ENCODE peak calls at places on chromosomes 13 and 19, in five cellular contexts. M is tibial nerve, I is right atrium auricular region, T is upper lobe of left lung, Y is heart left ventricle. R is an unnamed sample.

GRCh38 chr13:103130681-103131210 is 64.5 kb upstream of the SLC10A2 start:
- DNase-seq in T (no peak), Y (no peak), M (no peak), I (no peak), R (no peak)

GRCh38 chr13:99572921-99573320 is 71.6 kb downstream of the TM9SF2 start:
- DNase-seq in I (no peak), Y (no peak), M (no peak), T (no peak), R (no peak)

GRCh38 chr13:88896466-88896865 is 1225.3 kb downstream of the SLITRK5 start:
- DNase-seq in Y (no peak), T (no peak), I (no peak), M (no peak), R (no peak)

GRCh38 chr19:47353307-47353712 is 4.2 kb downstream of the DHX34 start:
- DNase-seq in T (no peak), M (no peak), I (no peak), Y (no peak), R (no peak)

GRCh38 chr13:55948175-55948574 is 1192.5 kb upstream of the PRR20A start:
- DNase-seq in I (no peak), M (no peak), T (no peak), Y (no peak), R (no peak)

GRCh38 chr13:27379694-27380596 is 44.5 kb upstream of the GTF3A start:
- DNase-seq in I (no peak), Y (peak; percentile 41), T (peak; percentile 36), M (peak; percentile 23), R (peak; percentile 21)

GRCh38 chr13:35857769-35858168 is 273.4 kb downstream of the DCLK1 start:
- DNase-seq in M (no peak), Y (no peak), T (no peak), I (no peak), R (no peak)

GRCh38 chr13:28346136-28346535 is 148.8 kb downstream of the FLT1 start:
- DNase-seq in T (no peak), Y (no peak), I (no peak), M (no peak), R (no peak)

GRCh38 chr19:39164289-39164688 is 32.5 kb upstream of the NCCRP1 start:
- DNase-seq in I (no peak), M (no peak), T (no peak), Y (no peak), R (no peak)

GRCh38 chr19:14198384-14199376 is 7.3 kb downstream of the ADGRL1 start:
- DNase-seq in Y (no peak), T (no peak), I (no peak), M (no peak), R (no peak)

GRCh38 chr13:85019121-85019520 is 780.1 kb downstream of the SLITRK6 start:
- DNase-seq in M (no peak), I (no peak), Y (no peak), T (no peak), R (no peak)

GRCh38 chr13:33678906-33679657 is 138.9 kb upstream of the RFC3 start:
- DNase-seq in M (peak; percentile 25), Y (peak; percentile 51), T (peak; percentile 90), I (peak; percentile 72), R (peak; percentile 79)

GRCh38 chr19:35107541-35107939 is 8.1 kb upstream of the FXYD3 start:
- DNase-seq in M (peak; percentile 57), I (peak; percentile 77), Y (no peak), T (peak; percentile 59), R (no peak)

GRCh38 chr13:111949311-111949710 is 117.6 kb upstream of the SOX1 start:
- DNase-seq in Y (no peak), M (no peak), I (no peak), T (no peak), R (no peak)

GRCh38 chr19:2016041-2016807 is 710 bp upstream of the BTBD2 start:
- DNase-seq in T (peak; percentile 78), M (peak; percentile 66), I (peak; percentile 80), Y (peak; percentile 85), R (peak; percentile 60)

GRCh38 chr19:48194041-48194871 is 23.8 kb downstream of the ZSWIM9 start:
- DNase-seq in Y (no peak), T (no peak), I (no peak), M (no peak), R (no peak)

GRCh38 chr13:66353664-66354063 is 876.5 kb downstream of the PCDH9 start:
- DNase-seq in M (no peak), T (no peak), Y (no peak), I (no peak), R (no peak)

GRCh38 chr13:73591861-73592260 is 533.1 kb downstream of the KLF5 start:
- DNase-seq in M (no peak), Y (no peak), T (no peak), I (no peak), R (no peak)

GRCh38 chr19:9986787-9987281 is 23.5 kb downstream of the COL5A3 start:
- DNase-seq in Y (peak; percentile 70), T (no peak), M (no peak), I (peak; percentile 67), R (no peak)

GRCh38 chr19:18203408-18203862 is 407 bp downstream of the RAB3A start:
- DNase-seq in I (no peak), Y (no peak), T (peak; percentile 26), M (peak; percentile 38), R (no peak)

GRCh38 chr19:41785653-41786052 is 10.7 kb upstream of the CEACAM3 start:
- DNase-seq in I (peak; percentile 63), T (peak; percentile 87), Y (peak; percentile 37), M (no peak), R (peak; percentile 55)

GRCh38 chr13:108270442-108270841 is 924 bp downstream of the TNFSF13B start:
- DNase-seq in T (peak; percentile 21), Y (no peak), I (no peak), M (no peak), R (no peak)

GRCh38 chr19:13024126-13024957 is 29.1 kb downstream of the NFIX start:
- DNase-seq in M (no peak), I (no peak), T (no peak), Y (no peak), R (no peak)

GRCh38 chr19:55321466-55321865 is 3.7 kb downstream of the TMEM150B start:
- DNase-seq in T (no peak), Y (no peak), M (no peak), I (no peak), R (no peak)

DNA sequence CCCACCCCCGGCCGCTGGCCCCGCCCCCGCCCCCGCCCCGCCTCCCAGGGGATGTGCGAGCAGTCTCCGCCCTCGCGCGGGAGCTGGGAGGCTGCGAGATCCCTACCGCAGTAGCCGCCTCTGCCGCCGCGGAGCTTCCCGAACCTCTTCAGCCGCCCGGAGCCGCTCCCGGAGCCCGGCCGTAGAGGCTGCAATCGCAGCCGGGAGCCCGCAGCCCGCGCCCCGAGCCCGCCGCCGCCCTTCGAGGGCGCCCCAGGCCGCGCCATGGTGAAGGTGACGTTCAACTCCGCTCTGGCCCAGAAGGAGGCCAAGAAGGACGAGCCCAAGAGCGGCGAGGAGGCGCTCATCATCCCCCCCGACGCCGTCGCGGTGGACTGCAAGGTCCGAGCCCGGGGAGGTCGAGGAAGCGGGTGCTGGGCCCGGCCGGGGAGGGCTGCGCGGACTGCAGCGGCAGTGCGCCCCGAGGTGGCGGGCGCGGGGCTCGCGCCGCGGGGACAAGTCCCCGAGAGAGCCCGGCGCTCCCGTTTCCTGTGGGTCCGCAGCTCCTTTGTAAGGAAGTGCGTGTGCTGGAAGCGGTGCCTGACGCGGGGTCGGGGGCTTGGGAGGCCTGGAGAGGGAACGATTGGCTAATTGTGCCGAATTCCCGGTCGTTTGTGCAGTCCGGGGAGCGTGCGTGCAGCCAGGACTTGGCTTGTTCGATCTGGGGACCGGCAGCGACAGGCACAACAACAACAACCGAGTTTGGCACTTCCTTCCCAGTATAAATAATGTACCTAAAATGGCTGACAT is at the start of gene ITM2B:
- DNase-seq in M (peak; percentile 53), I (no peak), T (peak; percentile 85), Y (peak; percentile 87), R (peak; percentile 67)
- TF ChIP-seq CTCF in M (peak; percentile 60), I (no peak), T (peak; percentile 65), Y (peak; percentile 33), R (peak; percentile 20)

GRCh38 chr19:30690935-30691505 is 318.8 kb downstream of the ZNF536 start:
- DNase-seq in Y (no peak), T (no peak), M (no peak), I (no peak), R (no peak)
- H3K27me3 ChIP-seq in Y (peaks cover 41% of the 10 kb centered on the region), T (no peaks in the 10 kb centered on the region), M (no peaks in the 10 kb centered on the region), I (no peaks in the 10 kb centered on the region), R (no peaks in the 10 kb centered on the region)

GRCh38 chr19:15900504-15900903 is 2.6 kb upstream of the CYP4F2 start:
- DNase-seq in Y (no peak), I (no peak), T (no peak), M (no peak), R (no peak)

GRCh38 chr19:15895876-15896430 is 1.9 kb downstream of the CYP4F2 start:
- DNase-seq in M (no peak), Y (no peak), I (no peak), T (no peak), R (no peak)

GRCh38 chr19:15894359-15894758 is 3.5 kb downstream of the CYP4F2 start:
- DNase-seq in I (no peak), T (no peak), Y (no peak), M (no peak), R (no peak)

GRCh38 chr19:15897738-15898276 is at the start of gene CYP4F2:
- DNase-seq in M (no peak), Y (no peak), I (no peak), T (no peak), R (no peak)

GRCh38 chr19:15897026-15897737 is 692 bp downstream of the CYP4F2 start:
- DNase-seq in T (no peak), I (no peak), Y (no peak), M (no peak), R (no peak)
- H3K4me3 ChIP-seq in T (no peak overlapping the region), I (no peak overlapping the region), Y (no peak overlapping the region), M (no peak overlapping the region), R (no peak overlapping the region)

GRCh38 chr13:31699650-31700049 is 39.7 kb upstream of the RXFP2 start:
- DNase-seq in M (no peak), T (no peak), Y (no peak), I (no peak), R (no peak)
- TF ChIP-seq CTCF in M (no peak), T (no peak), Y (no peak), I (no peak), R (no peak)

GRCh38 chr13:25352230-25352629 is 19.5 kb upstream of the ATP8A2 start:
- DNase-seq in M (no peak), Y (no peak), I (no peak), T (no peak), R (no peak)

GRCh38 chr13:25352806-25353205 is 19.0 kb upstream of the ATP8A2 start:
- DNase-seq in Y (no peak), M (no peak), I (no peak), T (no peak), R (no peak)

GRCh38 chr13:25354377-25354776 is 17.4 kb upstream of the ATP8A2 start:
- DNase-seq in I (no peak), Y (no peak), M (no peak), T (no peak), R (no peak)

DNA sequence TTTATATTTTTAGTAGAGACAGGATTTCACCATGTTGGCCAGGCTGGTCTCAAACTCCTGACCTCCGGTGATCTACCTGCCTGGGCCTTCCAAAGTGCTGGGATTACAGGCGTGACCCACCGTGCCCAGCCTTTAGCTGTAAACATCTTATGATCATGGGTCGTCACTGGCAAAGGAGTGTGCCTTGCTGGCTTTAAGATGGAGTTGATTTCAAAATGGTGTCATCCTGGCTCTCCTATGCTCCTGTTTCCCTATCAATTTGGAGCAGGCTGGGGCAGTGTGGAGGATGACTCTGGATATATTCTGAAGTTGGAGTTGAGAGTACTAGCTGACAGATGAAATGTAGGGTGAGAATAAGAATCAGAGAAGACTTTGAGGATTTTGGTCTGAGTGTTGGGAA is 18.4 kb upstream of the ATP8A2 start:
- DNase-seq in Y (no peak), I (no peak), T (no peak), M (no peak), R (no peak)
- H3K27me3 ChIP-seq in Y (peaks cover 40% of the 10 kb centered on the region), I (no peaks in the 10 kb centered on the region), T (no peaks in the 10 kb centered on the region), M (no peaks in the 10 kb centered on the region), R (no peaks in the 10 kb centered on the region)